ENCODE peak calls at places on chromosomes 6 and 20, in ten cellular contexts. R, X, H, M, F, V, W, E, D and A are unnamed samples.

GRCh38 chr20:15846446-15846845 is 726.8 kb downstream of the KIF16B start:
- DNase-seq in D (no peak), W (no peak), X (no peak), F (no peak), M (no peak), E (no peak), R (no peak), V (no peak), H (no peak), A (no peak)

GRCh38 chr20:63696628-63697356 is at the start of gene TNFRSF6B:
- DNase-seq in M (no peak), H (peak), W (peak), X (no peak), R (peak), D (no peak), E (peak), V (no peak), F (peak), A (no peak)

GRCh38 chr6:135149376-135149775 is 31.7 kb upstream of the MYB start:
- DNase-seq in W (no peak), D (no peak), X (no peak), V (no peak), R (no peak), F (no peak), H (no peak), M (no peak), E (no peak), A (no peak)

GRCh38 chr20:59820204-59821041 is 113.0 kb downstream of the SYCP2 start:
- DNase-seq in X (no peak), V (no peak), D (peak), E (peak), W (no peak), H (peak), M (peak), R (peak), F (no peak), A (peak)

GRCh38 chr6:89509719-89510339 is 76.9 kb downstream of the ANKRD6 start:
- DNase-seq in F (no peak), D (no peak), M (no peak), V (no peak), E (no peak), R (no peak), W (no peak), H (no peak), X (no peak), A (no peak)

GRCh38 chr6:158361961-158362634 is 49.8 kb downstream of the TULP4 start:
- DNase-seq in F (no peak), M (no peak), E (no peak), V (no peak), W (no peak), D (no peak), X (no peak), H (no peak), R (no peak), A (no peak)

GRCh38 chr6:127515234-127515793 is 3.8 kb downstream of the MTCL3 start:
- DNase-seq in M (no peak), F (no peak), R (peak), H (no peak), V (peak), D (no peak), X (peak), E (no peak), W (no peak), A (no peak)

GRCh38 chr6:41371992-41372525 is 36.7 kb downstream of the NCR2 start:
- DNase-seq in R (peak), W (no peak), X (no peak), E (peak), V (no peak), M (peak), F (no peak), H (no peak), D (no peak), A (no peak)

GRCh38 chr6:47648031-47648430 is 50.3 kb upstream of the ADGRF4 start:
- DNase-seq in H (no peak), X (no peak), M (no peak), D (no peak), F (no peak), R (no peak), W (no peak), E (no peak), V (no peak), A (no peak)

GRCh38 chr20:40010483-40010882 is 678.6 kb downstream of the MAFB start:
- DNase-seq in X (no peak), W (no peak), D (no peak), R (no peak), E (no peak), H (peak), V (no peak), M (no peak), F (no peak), A (no peak)

GRCh38 chr20:10558635-10559187 is 115.1 kb downstream of the JAG1 start:
- DNase-seq in F (no peak), W (no peak), M (no peak), R (no peak), V (no peak), D (no peak), H (no peak), E (no peak), X (no peak), A (no peak)

GRCh38 chr20:49821850-49822249 is 9.2 kb downstream of the SLC9A8 start:
- DNase-seq in E (no peak), V (no peak), H (no peak), X (no peak), D (no peak), W (no peak), F (no peak), R (no peak), M (peak), A (no peak)

GRCh38 chr6:15642276-15642675 is 20.6 kb downstream of the DTNBP1 start:
- DNase-seq in H (no peak), F (no peak), R (peak), X (no peak), E (no peak), W (no peak), D (no peak), V (no peak), M (no peak), A (no peak)

GRCh38 chr6:74551896-74552295 is 654.0 kb downstream of the COL12A1 start:
- DNase-seq in D (no peak), X (no peak), V (no peak), M (no peak), E (no peak), F (no peak), W (no peak), R (no peak), H (no peak), A (no peak)

GRCh38 chr20:44979090-44979621 is 12.8 kb downstream of the STK4 start:
- DNase-seq in M (peak), R (no peak), F (peak), V (no peak), H (no peak), W (peak), E (no peak), X (no peak), D (no peak), A (no peak)

GRCh38 chr6:40723967-40724366 is 136.8 kb upstream of the LRFN2 start:
- DNase-seq in F (no peak), X (no peak), M (no peak), V (no peak), R (no peak), D (no peak), W (no peak), E (no peak), H (no peak), A (no peak)

GRCh38 chr6:138307352-138307751 is 70.4 kb upstream of the SMIM28 start:
- DNase-seq in W (no peak), F (no peak), H (no peak), M (no peak), X (no peak), D (no peak), V (no peak), R (no peak), E (peak), A (no peak)